ENCODE peak calls at places on chromosomes 7 and 10, in eight cellular contexts. T is tibial nerve, D is lower lobe of right lung, O is dorsolateral prefrontal cortex, W is H9, B is brain microvascular endothelial cell, C is mesendoderm, A is GM12878. X is an unnamed sample.

GRCh38 chr10:3010819-3011422 is 56.4 kb upstream of the PFKP start:
- DNase-seq in D (no peak), B (no peak), A (no peak), C (peak), W (no peak), T (no peak), O (no peak), X (peak)

GRCh38 chr7:5773661-5774086 is 7.8 kb downstream of the RNF216 start:
- DNase-seq in A (no peak), B (peak), O (no peak), D (no peak), W (no peak), T (no peak), C (peak), X (peak)

GRCh38 chr10:95628786-95629185 is 27.7 kb downstream of the ALDH18A1 start:
- DNase-seq in B (no peak), D (no peak), T (no peak), A (no peak), O (no peak), W (no peak), C (no peak), X (peak)

GRCh38 chr7:41134242-41134872 is 568.5 kb downstream of the INHBA start:
- DNase-seq in O (no peak), C (peak), W (no peak), A (peak), B (peak), D (no peak), T (no peak), X (peak)

GRCh38 chr7:66146701-66147100 is 32.1 kb downstream of the CRCP start:
- DNase-seq in W (no peak), A (no peak), T (no peak), B (no peak), O (no peak), D (no peak), C (no peak), X (no peak)

GRCh38 chr7:13179775-13180448 is 492.5 kb downstream of the ARL4A start:
- DNase-seq in D (no peak), A (no peak), B (no peak), C (no peak), T (no peak), W (no peak), O (no peak), X (no peak)

GRCh38 chr7:44182827-44183226 is 6.4 kb downstream of the GCK start:
- DNase-seq in T (no peak), D (no peak), B (no peak), O (no peak), W (no peak), C (no peak), A (no peak), X (no peak)

GRCh38 chr7:33760834-33761233 is 144.5 kb upstream of the BMPER start:
- DNase-seq in A (no peak), O (no peak), C (peak), B (no peak), D (no peak), W (no peak), T (no peak), X (no peak)

GRCh38 chr10:86481761-86482160 is 39.8 kb downstream of the WAPL start:
- DNase-seq in T (no peak), O (no peak), A (no peak), B (no peak), W (no peak), C (no peak), D (no peak), X (no peak)

GRCh38 chr10:119657725-119658124 is 6.5 kb downstream of the BAG3 start:
- DNase-seq in B (no peak), C (no peak), T (no peak), A (no peak), D (no peak), W (no peak), O (peak), X (no peak)

GRCh38 chr10:123480344-123480743 is 185.8 kb upstream of the GPR26 start:
- DNase-seq in D (no peak), B (no peak), A (no peak), W (no peak), T (no peak), C (no peak), O (no peak), X (no peak)

GRCh38 chr7:93043393-93043985 is 74.3 kb downstream of the SAMD9 start:
- DNase-seq in A (no peak), D (no peak), O (no peak), W (peak), T (no peak), C (peak), B (peak), X (peak)

GRCh38 chr10:49082767-49083166 is 32.6 kb downstream of the VSTM4 start:
- DNase-seq in T (no peak), A (no peak), O (peak), C (no peak), W (no peak), D (no peak), B (no peak), X (no peak)

GRCh38 chr7:115477193-115477651 is 553.3 kb downstream of the TFEC start:
- DNase-seq in B (no peak), W (peak), O (no peak), C (peak), A (no peak), T (no peak), D (peak), X (no peak)

GRCh38 chr7:2972531-2973161 is 71.0 kb downstream of the CARD11 start:
- DNase-seq in B (no peak), A (no peak), C (no peak), T (no peak), D (no peak), W (no peak), O (no peak), X (no peak)

GRCh38 chr7:19725770-19726169 is 16.9 kb upstream of the POLR1F start:
- DNase-seq in B (no peak), A (no peak), O (no peak), D (no peak), T (no peak), C (no peak), W (no peak), X (no peak)
- H3K27ac ChIP-seq in B (no peak), A (no peak), O (no peak), D (no peak), T (no peak), C (no peak), W (no peak), X (no peak)

GRCh38 chr10:11146402-11147171 is 128.9 kb downstream of the CELF2 start:
- DNase-seq in C (peak), B (peak), W (no peak), D (no peak), A (no peak), O (no peak), T (no peak), X (no peak)
- H3K27ac ChIP-seq in C (no peak), B (no peak), W (no peak), D (peak), A (no peak), O (no peak), T (peak), X (no peak)

DNA sequence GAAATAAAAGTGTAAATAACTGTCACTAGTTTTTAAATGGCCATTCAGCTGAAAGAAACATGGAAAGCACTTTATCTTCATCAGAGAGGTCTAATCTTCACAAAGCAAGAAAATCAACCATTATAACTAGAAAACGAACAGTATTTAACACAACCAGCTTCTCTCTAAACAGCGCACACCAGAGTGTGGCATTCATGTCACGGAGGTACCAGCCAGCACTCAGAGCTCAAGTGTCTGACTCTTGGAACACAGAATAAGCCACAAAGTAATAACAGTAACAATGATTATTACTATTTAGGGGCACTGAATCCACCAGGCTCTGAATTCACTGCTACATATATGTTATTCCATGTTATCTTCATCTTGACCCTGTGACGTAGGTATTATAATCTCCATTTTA is 60.1 kb downstream of the IFIT5 start:
- DNase-seq in B (no peak), O (no peak), C (no peak), T (no peak), D (no peak), W (no peak), A (no peak), X (no peak)
- H3K27ac ChIP-seq in B (no peak), O (no peak), C (no peak), T (peak), D (peak), W (no peak), A (no peak), X (no peak)

GRCh38 chr10:10819206-10819856 is 198.3 kb upstream of the CELF2 start:
- DNase-seq in B (no peak), W (no peak), C (no peak), D (no peak), O (no peak), A (no peak), T (no peak), X (no peak)

GRCh38 chr10:10824611-10825148 is 193.0 kb upstream of the CELF2 start:
- DNase-seq in T (peak), O (no peak), B (peak), C (no peak), A (no peak), D (no peak), W (no peak), X (no peak)

GRCh38 chr10:10826125-10826524 is 191.5 kb upstream of the CELF2 start:
- DNase-seq in O (no peak), D (no peak), W (no peak), T (no peak), A (no peak), C (no peak), B (peak), X (peak)

GRCh38 chr10:10818082-10818481 is 199.6 kb upstream of the CELF2 start:
- DNase-seq in B (peak), T (peak), A (no peak), C (no peak), D (no peak), W (no peak), O (no peak), X (no peak)

DNA sequence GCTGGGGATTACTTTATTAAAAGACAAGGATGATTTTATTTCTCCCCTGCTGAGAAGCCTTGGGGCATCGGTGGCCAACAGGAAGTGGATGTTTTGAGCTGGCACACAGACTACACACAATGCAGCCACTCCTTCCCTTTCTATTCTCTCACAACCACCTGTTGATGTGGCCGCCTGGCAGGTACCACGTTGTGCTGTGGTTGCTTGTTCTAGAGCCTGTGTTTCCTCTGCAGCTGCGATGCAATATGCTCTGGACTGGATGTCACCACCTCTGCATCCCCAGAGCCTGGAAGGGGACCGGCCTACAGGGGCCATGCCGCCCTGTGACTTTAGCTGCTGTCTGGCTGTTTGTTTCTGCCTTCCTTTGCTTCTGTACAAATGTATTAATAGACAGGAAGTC is 195.7 kb upstream of the CELF2 start:
- DNase-seq in O (no peak), W (no peak), B (no peak), C (no peak), A (no peak), T (no peak), D (peak), X (no peak)
- H3K27ac ChIP-seq in O (no peak), W (no peak), B (no peak), C (no peak), A (no peak), T (no peak), D (peak), X (no peak)

DNA sequence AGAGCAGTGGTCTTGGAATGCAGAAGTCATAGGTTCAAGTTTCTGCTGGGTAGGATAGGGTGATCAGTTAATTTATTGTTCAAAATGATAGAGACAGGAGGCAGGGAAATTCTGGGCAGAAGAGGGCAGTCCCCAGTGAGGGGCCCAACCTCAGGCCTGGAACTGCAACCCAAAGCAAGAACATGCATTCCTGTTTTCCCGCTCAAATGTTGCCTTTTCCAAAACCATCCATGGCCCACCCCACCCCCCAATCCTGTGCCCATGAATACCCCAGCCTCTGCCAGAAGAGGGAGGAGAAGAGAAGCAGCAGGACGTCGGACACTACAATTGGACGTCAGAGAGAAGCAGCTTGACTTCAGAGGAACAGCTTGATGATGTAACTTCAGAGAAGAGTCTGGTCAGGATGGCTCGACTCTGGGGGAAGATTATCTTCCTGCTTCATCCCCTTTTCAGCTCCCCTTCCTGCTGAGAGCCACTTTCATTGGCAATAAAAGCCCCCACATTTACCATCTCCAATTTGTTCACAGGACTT is 43.2 kb upstream of the SLC35G1 start:
- DNase-seq in W (no peak), T (no peak), O (no peak), A (no peak), B (no peak), D (no peak), C (peak), X (no peak)
- H3K27ac ChIP-seq in W (no peak), T (no peak), O (no peak), A (no peak), B (no peak), D (peak), C (no peak), X (no peak)

DNA sequence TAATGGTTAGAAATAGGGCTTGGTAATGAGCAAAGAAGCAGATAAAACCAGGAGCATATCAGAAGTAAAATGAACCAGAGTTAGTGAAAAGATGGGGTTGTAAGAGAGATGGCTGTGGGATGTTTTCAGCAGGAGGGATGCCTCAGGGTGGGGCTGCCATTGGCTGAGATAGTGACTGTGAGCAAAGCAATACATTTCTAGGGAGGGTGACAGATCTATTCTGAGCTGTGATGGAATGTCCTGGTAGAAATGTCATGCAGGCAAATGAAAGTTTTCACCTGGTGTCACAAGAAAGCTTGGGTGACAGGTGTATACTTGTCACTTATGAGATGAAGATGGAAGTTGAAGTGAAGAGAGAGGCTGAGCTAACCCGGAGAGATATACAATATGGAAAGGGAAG is 435.9 kb downstream of the TNS3 start:
- DNase-seq in A (no peak), T (no peak), B (no peak), C (no peak), O (no peak), D (no peak), W (no peak), X (no peak)
- H3K27ac ChIP-seq in A (no peak), T (no peak), B (no peak), C (no peak), O (no peak), D (no peak), W (no peak), X (no peak)

DNA sequence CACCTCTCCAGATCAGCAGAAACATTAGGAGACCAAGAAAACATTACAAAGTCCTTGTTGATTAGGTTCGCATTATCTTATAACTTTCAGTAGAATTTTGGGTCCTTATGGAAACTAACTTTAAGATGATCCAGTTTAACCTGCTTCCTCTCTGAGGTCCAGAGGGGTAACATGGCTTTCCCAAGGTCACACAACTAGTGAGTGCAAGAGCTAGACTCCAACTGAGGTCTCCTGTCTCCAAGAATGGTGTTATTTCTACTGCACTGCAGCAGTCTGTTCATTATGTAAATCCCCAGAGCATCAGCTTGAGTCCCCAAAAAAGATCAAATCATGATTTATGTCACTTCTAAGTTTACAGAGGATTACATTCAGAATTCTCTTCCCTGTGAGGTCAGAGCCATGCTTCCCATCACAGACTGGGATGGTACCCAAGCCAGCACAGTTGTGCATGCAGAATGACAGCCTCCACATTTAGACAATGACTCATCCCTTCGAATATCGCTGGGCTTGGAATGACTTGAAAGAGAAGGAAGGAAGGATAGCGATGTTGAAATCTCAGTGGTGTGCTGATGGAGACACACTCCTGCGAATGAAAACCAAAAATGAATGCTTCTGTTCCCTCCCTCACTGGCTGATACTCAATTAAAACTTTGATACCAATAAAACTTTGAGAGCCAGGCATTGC is 163.1 kb upstream of the PLXNA4 start:
- DNase-seq in A (no peak), C (no peak), W (no peak), O (peak), B (peak), D (no peak), T (no peak), X (peak)
- H3K27ac ChIP-seq in A (no peak), C (no peak), W (no peak), O (peak), B (no peak), D (no peak), T (no peak), X (no peak)

DNA sequence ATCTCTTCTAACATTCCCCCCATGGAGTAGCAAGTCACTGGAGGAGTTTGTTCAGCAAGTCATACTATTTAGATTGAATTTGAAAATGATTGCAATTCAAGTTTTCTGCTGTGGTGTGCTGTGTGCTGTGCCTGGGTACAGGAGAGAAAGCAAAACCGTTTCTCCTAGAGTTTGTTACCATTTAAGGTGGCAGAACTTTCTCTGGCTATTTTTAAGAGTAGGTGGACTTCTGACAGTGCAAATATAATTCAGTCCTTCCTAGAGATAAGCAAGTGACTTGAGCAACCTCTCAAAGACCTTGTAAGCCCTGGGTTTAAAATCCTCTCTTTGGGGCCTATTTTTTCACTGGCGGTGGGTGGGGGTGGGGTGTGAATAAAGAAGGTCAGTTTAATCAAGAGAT is 42.9 kb upstream of the FGL2 start:
- DNase-seq in T (no peak), C (no peak), O (no peak), A (no peak), B (no peak), D (no peak), W (no peak), X (no peak)
- H3K27ac ChIP-seq in T (peak), C (no peak), O (no peak), A (no peak), B (no peak), D (no peak), W (no peak), X (no peak)

GRCh38 chr7:116702046-116702445 is 30.1 kb downstream of the MET start:
- DNase-seq in A (no peak), D (no peak), O (no peak), T (no peak), B (no peak), C (no peak), W (no peak), X (peak)
- H3K27ac ChIP-seq in A (no peak), D (no peak), O (no peak), T (peak), B (no peak), C (no peak), W (no peak), X (no peak)

DNA sequence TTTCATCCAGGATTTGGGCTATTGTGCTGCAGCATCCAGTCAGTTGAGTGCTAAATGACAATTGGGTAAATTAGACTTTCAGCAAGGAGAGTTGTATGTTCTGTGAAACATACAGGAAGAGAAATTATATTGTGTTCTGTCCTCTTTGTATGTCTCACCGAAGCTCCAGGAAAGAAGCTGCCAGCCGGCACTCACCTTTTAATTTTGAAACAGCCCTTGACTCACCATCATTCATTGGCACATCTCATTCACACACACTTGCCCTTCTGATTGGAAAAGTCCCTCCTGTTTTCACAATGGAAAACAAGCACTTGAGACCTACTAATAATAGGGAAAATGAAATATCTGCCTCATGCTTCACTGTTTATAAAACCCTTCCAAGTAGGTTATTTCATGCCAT is 495.6 kb downstream of the RPS24 start:
- DNase-seq in T (no peak), C (no peak), B (no peak), O (no peak), D (no peak), W (no peak), A (no peak), X (no peak)
- H3K27ac ChIP-seq in T (no peak), C (no peak), B (no peak), O (no peak), D (no peak), W (no peak), A (no peak), X (no peak)

X was measured in RWPE1.